ENCODE peak calls at places on chromosomes 16 and 17, in seven cellular contexts. J is AG10803; M is COR-L47; G is gastrocnemius medialis; U is LoVo; R is substantia nigra; W is activated naive CD4-positive, alpha-beta T cell treated with Interleukin-2 at 50 U/mL for 16 hours. A is an unnamed sample.

GRCh38 chr17:71713846-71714245 is 407.0 kb upstream of the SOX9 start:
- DNase-seq in J (no peak), M (no peak), G (no peak), U (no peak), R (no peak), W (no peak), A (no peak)

GRCh38 chr17:79702071-79702470 is 28.7 kb upstream of the ENPP7 start:
- DNase-seq in J (no peak), M (no peak), G (no peak), U (no peak), R (no peak), W (no peak), A (no peak)

GRCh38 chr17:336110-337021 is 16.2 kb downstream of the RPH3AL start:
- DNase-seq in J (no peak), M (no peak), G (no peak), U (no peak), R (no peak), W (no peak), A (no peak)

GRCh38 chr17:58521680-58522079 is 7.2 kb upstream of the MTMR4 start:
- DNase-seq in J (no peak), M (no peak), G (no peak), U (no peak), R (no peak), W (no peak), A (no peak)

GRCh38 chr16:74463888-74464287 is 42.6 kb upstream of the CLEC18B start:
- DNase-seq in J (no peak), M (no peak), G (no peak), U (no peak), R (no peak), W (no peak), A (no peak)

GRCh38 chr16:81601008-81601428 is 156.4 kb downstream of the CMIP start:
- DNase-seq in J (peak; percentile 54), M (no peak), G (no peak), U (no peak), R (no peak), W (no peak), A (peak; percentile 60)

GRCh38 chr17:6556121-6557039 is at the start of gene PITPNM3:
- DNase-seq in J (no peak), M (no peak), G (no peak), U (peak; percentile 7), R (no peak), W (no peak), A (no peak)

GRCh38 chr16:46855389-46855788 is 24.4 kb upstream of the C16orf87 start:
- DNase-seq in J (no peak), M (no peak), G (no peak), U (no peak), R (no peak), W (no peak), A (no peak)

GRCh38 chr17:48427598-48427997 is 2.4 kb downstream of the SKAP1 start:
- DNase-seq in J (no peak), M (no peak), G (no peak), U (no peak), R (no peak), W (peak; percentile 75), A (no peak)

GRCh38 chr16:85204242-85205010 is 92.2 kb upstream of the CIBAR2 start:
- DNase-seq in J (peak; percentile 96), M (no peak), G (no peak), U (no peak), R (no peak), W (no peak), A (no peak)

GRCh38 chr17:8552582-8553320 is 77.8 kb downstream of the MYH10 start:
- DNase-seq in J (peak; percentile 45), M (no peak), G (no peak), U (no peak), R (no peak), W (no peak), A (no peak)

GRCh38 chr16:27620533-27620932 is 70.6 kb downstream of the KATNIP start:
- DNase-seq in J (no peak), M (no peak), G (no peak), U (no peak), R (no peak), W (no peak), A (no peak)

A was measured in nucleus accumbens.